ENCODE peak calls at places on chromosomes 5 and 9, in ten cellular contexts. N is sigmoid colon, P is HCT116, K is stomach, A is suprapubic skin, G is upper lobe of left lung, I is transverse colon, R is prostate gland, C is H1, O is spleen. M is an unnamed sample.

GRCh38 chr9:78273761-78274160 is 23.2 kb upstream of the PSAT1 start:
- DNase-seq in N (no peak), P (no peak), K (no peak), A (no peak), G (no peak), I (no peak), R (no peak), C (no peak), O (no peak), M (no peak)

GRCh38 chr9:36550135-36550534 is 22.6 kb upstream of the MELK start:
- DNase-seq in N (no peak), P (no peak), K (no peak), A (no peak), G (no peak), I (no peak), R (no peak), C (no peak), O (no peak), M (no peak)

GRCh38 chr9:75438716-75439115 is 350.4 kb downstream of the OSTF1 start:
- DNase-seq in N (no peak), P (no peak), K (no peak), A (no peak), G (no peak), I (no peak), R (no peak), C (no peak), O (no peak), M (no peak)

GRCh38 chr5:170747851-170748250 is 35.7 kb upstream of the GABRP start:
- DNase-seq in N (no peak), P (peak), K (no peak), A (no peak), G (no peak), I (no peak), R (no peak), C (peak), O (no peak), M (no peak)

GRCh38 chr5:157989296-157989695 is 130.4 kb upstream of the CLINT1 start:
- DNase-seq in N (no peak), P (no peak), K (no peak), A (no peak), G (no peak), I (no peak), R (no peak), C (no peak), O (no peak), M (no peak)

GRCh38 chr9:114774504-114774903 is 31.3 kb downstream of the TNFSF15 start:
- DNase-seq in N (no peak), P (no peak), K (no peak), A (no peak), G (no peak), I (no peak), R (no peak), C (no peak), O (no peak), M (no peak)

GRCh38 chr9:75170898-75171360 is 82.6 kb downstream of the OSTF1 start:
- DNase-seq in N (no peak), P (no peak), K (no peak), A (no peak), G (no peak), I (no peak), R (no peak), C (no peak), O (no peak), M (no peak)

GRCh38 chr5:169416583-169417196 is 115.8 kb upstream of the SLIT3 start:
- DNase-seq in N (no peak), P (no peak), K (no peak), A (peak), G (no peak), I (peak), R (no peak), C (no peak), O (no peak), M (peak)

GRCh38 chr5:13921573-13921972 is 22.9 kb downstream of the DNAH5 start:
- DNase-seq in N (no peak), P (no peak), K (no peak), A (no peak), G (no peak), I (no peak), R (no peak), C (no peak), O (no peak), M (no peak)

GRCh38 chr9:112925058-112925641 is 34.5 kb upstream of the SLC46A2 start:
- DNase-seq in N (no peak), P (peak), K (no peak), A (no peak), G (no peak), I (no peak), R (no peak), C (no peak), O (no peak), M (no peak)

GRCh38 chr9:135087489-135087791 is at the start of gene OLFM1:
- DNase-seq in N (peak), P (peak), K (peak), A (peak), G (peak), I (peak), R (peak), C (peak), O (no peak), M (peak)

GRCh38 chr9:33415152-33416038 is 13.0 kb upstream of the AQP7 start:
- DNase-seq in N (peak), P (peak), K (peak), A (peak), G (peak), I (peak), R (peak), C (peak), O (peak), M (peak)

GRCh38 chr5:30387974-30388632 is 805.4 kb upstream of the CDH6 start:
- DNase-seq in N (no peak), P (no peak), K (no peak), A (no peak), G (no peak), I (no peak), R (no peak), C (no peak), O (no peak), M (no peak)

GRCh38 chr9:135500071-135500524 is 384 bp upstream of the MRPS2 start:
- DNase-seq in N (no peak), P (no peak), K (no peak), A (no peak), G (no peak), I (no peak), R (no peak), C (no peak), O (no peak), M (no peak)

GRCh38 chr9:124721109-124721850 is 49.8 kb downstream of the NR6A1 start:
- DNase-seq in N (no peak), P (peak), K (no peak), A (no peak), G (no peak), I (no peak), R (no peak), C (no peak), O (no peak), M (no peak)

GRCh38 chr5:98775962-98776687 is 2.7 kb downstream of the RGMB start:
- DNase-seq in N (no peak), P (no peak), K (no peak), A (no peak), G (no peak), I (no peak), R (no peak), C (no peak), O (no peak), M (no peak)

GRCh38 chr9:125145425-125145824 is 2.1 kb upstream of the SCAI start:
- DNase-seq in N (no peak), P (no peak), K (no peak), A (no peak), G (no peak), I (no peak), R (no peak), C (peak), O (no peak), M (no peak)

GRCh38 chr9:71863652-71864051 is 47.3 kb downstream of the ABHD17B start:
- DNase-seq in N (no peak), P (no peak), K (no peak), A (no peak), G (no peak), I (no peak), R (no peak), C (no peak), O (no peak), M (no peak)

DNA sequence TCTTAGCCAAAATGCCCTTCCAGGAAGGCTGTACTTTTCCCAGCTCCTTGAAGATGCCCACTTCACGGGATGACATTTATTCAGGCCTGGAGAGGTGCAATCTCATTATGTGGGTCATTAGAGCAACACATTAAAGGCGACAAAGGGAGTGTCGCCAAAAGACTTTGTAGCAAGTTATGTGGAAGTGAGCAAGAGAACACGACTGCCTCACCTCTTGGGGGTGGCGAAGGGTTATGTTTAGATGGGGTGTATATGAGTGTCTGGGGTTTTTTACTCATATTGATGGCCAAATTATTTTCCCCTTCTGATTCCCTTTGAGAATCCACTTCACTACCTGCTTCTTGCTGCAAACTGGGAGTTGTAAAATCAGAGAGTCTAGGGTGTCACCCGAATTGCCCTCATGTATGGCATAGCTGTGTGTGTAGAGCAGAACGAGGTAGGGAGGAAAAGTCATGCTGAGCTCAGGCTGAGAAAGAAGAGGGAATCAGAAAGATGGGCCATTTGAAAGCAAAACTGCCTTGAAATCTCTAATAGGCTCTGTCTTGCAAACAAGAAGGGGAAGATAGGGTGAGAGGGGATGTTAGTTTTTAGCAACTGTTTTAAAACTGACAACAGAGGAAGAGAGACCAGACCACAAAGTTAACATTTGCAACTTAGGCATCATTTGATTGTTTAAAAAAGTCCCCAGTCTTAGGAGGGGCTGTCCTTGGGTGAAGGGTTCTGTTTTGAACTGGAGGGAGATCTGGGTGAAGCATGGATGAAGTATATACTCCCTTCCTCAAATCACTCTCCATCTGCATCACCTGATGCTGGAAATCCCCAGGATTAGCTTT is 97.1 kb upstream of the IL12B start:
- DNase-seq in N (no peak), P (no peak), K (no peak), A (no peak), G (no peak), I (no peak), R (no peak), C (no peak), O (no peak), M (no peak)
- TF ChIP-seq POLR2AphosphoS5 in N (no peak), P (no peak), K (no peak), A (no peak), G (no peak), I (no peak), R (no peak), C (no peak), O (no peak), M (no peak)

DNA sequence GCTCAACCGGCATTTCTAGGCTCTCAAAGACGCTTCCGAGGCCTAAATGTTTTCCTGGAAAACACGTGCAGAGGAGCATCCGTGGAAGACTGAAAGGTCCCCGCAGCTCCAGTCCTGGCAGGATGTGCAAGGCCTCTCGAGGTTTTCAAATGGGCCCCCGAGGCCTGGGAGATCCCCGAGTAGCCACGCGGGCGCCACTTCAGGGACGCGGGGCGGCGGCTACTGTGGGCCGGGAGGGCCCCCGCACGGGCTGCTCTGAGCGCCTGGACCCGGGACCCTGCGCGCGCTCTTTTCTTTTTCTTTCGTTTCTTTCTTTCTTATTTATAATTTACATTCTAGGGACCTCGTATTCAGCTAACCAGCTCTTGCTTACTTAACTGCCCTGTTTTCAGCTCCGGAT is 4.3 kb upstream of the IRX2 start:
- DNase-seq in N (no peak), P (no peak), K (no peak), A (no peak), G (no peak), I (no peak), R (peak), C (no peak), O (no peak), M (peak)
- H3K4me3 ChIP-seq in N (peak), P (no peak), K (peak), A (peak), G (peak), I (peak), R (peak), C (peak), O (peak), M (peak)

GRCh38 chr5:143146161-143146560 is 257.3 kb downstream of the NR3C1 start:
- DNase-seq in N (no peak), P (no peak), K (no peak), A (no peak), G (no peak), I (no peak), R (no peak), C (no peak), O (no peak), M (no peak)
- TF ChIP-seq POLR2A in N (no peak), P (no peak), K (no peak), A (no peak), G (no peak), I (no peak), R (no peak), C (no peak), O (no peak), M (no peak)

GRCh38 chr9:88786291-88787054 is 204.8 kb upstream of the S1PR3 start:
- DNase-seq in N (no peak), P (no peak), K (no peak), A (no peak), G (no peak), I (no peak), R (no peak), C (peak), O (no peak), M (no peak)

GRCh38 chr9:88792502-88792901 is 198.8 kb upstream of the S1PR3 start:
- DNase-seq in N (no peak), P (no peak), K (no peak), A (no peak), G (no peak), I (no peak), R (no peak), C (peak), O (no peak), M (no peak)

GRCh38 chr9:88789785-88790184 is 201.5 kb upstream of the S1PR3 start:
- DNase-seq in N (no peak), P (no peak), K (no peak), A (no peak), G (no peak), I (no peak), R (no peak), C (no peak), O (no peak), M (no peak)

GRCh38 chr9:88794100-88794499 is 197.2 kb upstream of the S1PR3 start:
- DNase-seq in N (no peak), P (no peak), K (no peak), A (no peak), G (no peak), I (no peak), R (no peak), C (no peak), O (no peak), M (no peak)

GRCh38 chr9:88791105-88791805 is 200.0 kb upstream of the S1PR3 start:
- DNase-seq in N (no peak), P (no peak), K (no peak), A (no peak), G (no peak), I (no peak), R (no peak), C (peak), O (no peak), M (no peak)
- TF ChIP-seq POLR2AphosphoS5 in N (peak), P (no peak), K (no peak), A (no peak), G (peak), I (no peak), R (no peak), C (no peak), O (no peak), M (no peak)

GRCh38 chr9:83062653-83063527 is at the start of gene RASEF:
- DNase-seq in N (no peak), P (no peak), K (peak), A (no peak), G (peak), I (peak), R (peak), C (peak), O (peak), M (peak)
- H3K4me3 ChIP-seq in N (peak), P (no peak), K (peak), A (peak), G (peak), I (peak), R (peak), C (peak), O (peak), M (peak)

GRCh38 chr5:151058301-151058700 is 22.5 kb downstream of the TNIP1 start:
- DNase-seq in N (no peak), P (no peak), K (no peak), A (no peak), G (no peak), I (no peak), R (no peak), C (no peak), O (no peak), M (no peak)

GRCh38 chr5:151054713-151055112 is 26.1 kb downstream of the TNIP1 start:
- DNase-seq in N (no peak), P (no peak), K (no peak), A (no peak), G (no peak), I (peak), R (peak), C (no peak), O (peak), M (no peak)

GRCh38 chr5:151055336-151055735 is 25.5 kb downstream of the TNIP1 start:
- DNase-seq in N (no peak), P (no peak), K (no peak), A (no peak), G (no peak), I (no peak), R (no peak), C (no peak), O (peak), M (no peak)

GRCh38 chr5:151058891-151059611 is 21.8 kb downstream of the TNIP1 start:
- DNase-seq in N (no peak), P (no peak), K (no peak), A (no peak), G (no peak), I (no peak), R (no peak), C (no peak), O (peak), M (no peak)

GRCh38 chr5:151056367-151057306 is 24.2 kb downstream of the TNIP1 start:
- DNase-seq in N (no peak), P (no peak), K (no peak), A (no peak), G (no peak), I (no peak), R (no peak), C (no peak), O (peak), M (no peak)
- TF ChIP-seq POLR2A in N (no peak), P (no peak), K (no peak), A (no peak), G (no peak), I (no peak), R (no peak), C (no peak), O (no peak), M (no peak)

M was measured in breast epithelium.